ENCODE peak calls at places on chromosomes 3 and 15, in six cellular contexts. F, X, L, V, Y and E are unnamed samples.

GRCh38 chr3:10508619-10509260 is 3.4 kb upstream of the ATP2B2 start:
- DNase-seq in F (no peak), X (no peak), L (no peak), V (no peak), Y (no peak), E (no peak)

GRCh38 chr15:68372291-68372811 is 59.6 kb downstream of the ITGA11 start:
- DNase-seq in F (peak; percentile 56), X (peak; percentile 20), L (no peak), V (no peak), Y (no peak), E (peak; percentile 39)

GRCh38 chr3:157763644-157764043 is 260.4 kb upstream of the VEPH1 start:
- DNase-seq in F (no peak), X (no peak), L (no peak), V (no peak), Y (no peak), E (no peak)

GRCh38 chr15:26939398-26939797 is 31.6 kb upstream of the GABRG3 start:
- DNase-seq in F (no peak), X (no peak), L (no peak), V (no peak), Y (no peak), E (no peak)

GRCh38 chr15:29826908-29827307 is 4.6 kb upstream of the TJP1 start:
- DNase-seq in F (no peak), X (no peak), L (no peak), V (no peak), Y (no peak), E (no peak)

GRCh38 chr3:122382888-122383666 is at the start of gene MIX23:
- DNase-seq in F (peak; percentile 81), X (peak; percentile 81), L (peak; percentile 94), V (peak; percentile 75), Y (peak; percentile 80), E (peak; percentile 84)

GRCh38 chr15:69093127-69093526 is 67.3 kb upstream of the GLCE start:
- DNase-seq in F (peak; percentile 71), X (no peak), L (no peak), V (no peak), Y (no peak), E (no peak)

GRCh38 chr3:4588410-4588809 is 95.3 kb downstream of the ITPR1 start:
- DNase-seq in F (peak; percentile 13), X (peak; percentile 79), L (no peak), V (no peak), Y (no peak), E (no peak)

GRCh38 chr3:72520690-72521308 is 327.4 kb downstream of the SHQ1 start:
- DNase-seq in F (peak; percentile 89), X (peak; percentile 86), L (no peak), V (no peak), Y (no peak), E (no peak)

GRCh38 chr15:74608776-74609175 is 6.9 kb upstream of the CLK3 start:
- DNase-seq in F (no peak), X (no peak), L (no peak), V (no peak), Y (no peak), E (no peak)

GRCh38 chr3:45078910-45079522 is 52.9 kb downstream of the CLEC3B start:
- DNase-seq in F (peak; percentile 84), X (peak; percentile 35), L (peak; percentile 68), V (no peak), Y (no peak), E (no peak)

GRCh38 chr3:187694801-187695200 is 7.6 kb downstream of the RTP2 start:
- DNase-seq in F (peak; percentile 47), X (no peak), L (no peak), V (no peak), Y (no peak), E (no peak)

GRCh38 chr3:87563712-87564111 is 287.3 kb upstream of the POU1F1 start:
- DNase-seq in F (no peak), X (no peak), L (no peak), V (no peak), Y (no peak), E (no peak)

GRCh38 chr3:192367616-192368015 is 359.7 kb downstream of the FGF12 start:
- DNase-seq in F (no peak), X (no peak), L (no peak), V (no peak), Y (no peak), E (no peak)

GRCh38 chr3:171821061-171821460 is 10.8 kb upstream of the PLD1 start:
- DNase-seq in F (no peak), X (no peak), L (no peak), V (no peak), Y (no peak), E (no peak)

GRCh38 chr3:99921986-99922385 is 104.3 kb downstream of the CMSS1 start:
- DNase-seq in F (no peak), X (no peak), L (no peak), V (no peak), Y (no peak), E (no peak)

GRCh38 chr15:84949043-84949442 is 32.6 kb upstream of the PDE8A start:
- DNase-seq in F (peak; percentile 65), X (no peak), L (no peak), V (no peak), Y (no peak), E (no peak)

GRCh38 chr3:38479431-38480092 is 16.6 kb upstream of the EXOG start:
- DNase-seq in F (peak; percentile 80), X (peak; percentile 39), L (peak; percentile 82), V (peak; percentile 29), Y (no peak), E (no peak)

GRCh38 chr3:129211772-129212171 is 28.1 kb upstream of the CNBP start:
- DNase-seq in F (peak; percentile 73), X (peak; percentile 99), L (peak; percentile 93), V (no peak), Y (no peak), E (no peak)

GRCh38 chr3:128354788-128355548 is 111.7 kb downstream of the DNAJB8 start:
- DNase-seq in F (no peak), X (no peak), L (no peak), V (no peak), Y (no peak), E (no peak)

GRCh38 chr3:46440531-46441294 is 24.0 kb downstream of the LTF start:
- DNase-seq in F (no peak), X (no peak), L (peak; percentile 71), V (no peak), Y (no peak), E (no peak)

GRCh38 chr3:149390772-149391212 is 13.3 kb upstream of the TM4SF1 start:
- DNase-seq in F (no peak), X (peak; percentile 91), L (peak; percentile 54), V (no peak), Y (no peak), E (no peak)

GRCh38 chr15:49424954-49425353 is 1.9 kb downstream of the FGF7 start:
- DNase-seq in F (no peak), X (no peak), L (no peak), V (no peak), Y (no peak), E (no peak)

GRCh38 chr3:113468536-113468935 is 27.2 kb upstream of the CFAP44 start:
- DNase-seq in F (no peak), X (no peak), L (no peak), V (no peak), Y (no peak), E (no peak)

DNA sequence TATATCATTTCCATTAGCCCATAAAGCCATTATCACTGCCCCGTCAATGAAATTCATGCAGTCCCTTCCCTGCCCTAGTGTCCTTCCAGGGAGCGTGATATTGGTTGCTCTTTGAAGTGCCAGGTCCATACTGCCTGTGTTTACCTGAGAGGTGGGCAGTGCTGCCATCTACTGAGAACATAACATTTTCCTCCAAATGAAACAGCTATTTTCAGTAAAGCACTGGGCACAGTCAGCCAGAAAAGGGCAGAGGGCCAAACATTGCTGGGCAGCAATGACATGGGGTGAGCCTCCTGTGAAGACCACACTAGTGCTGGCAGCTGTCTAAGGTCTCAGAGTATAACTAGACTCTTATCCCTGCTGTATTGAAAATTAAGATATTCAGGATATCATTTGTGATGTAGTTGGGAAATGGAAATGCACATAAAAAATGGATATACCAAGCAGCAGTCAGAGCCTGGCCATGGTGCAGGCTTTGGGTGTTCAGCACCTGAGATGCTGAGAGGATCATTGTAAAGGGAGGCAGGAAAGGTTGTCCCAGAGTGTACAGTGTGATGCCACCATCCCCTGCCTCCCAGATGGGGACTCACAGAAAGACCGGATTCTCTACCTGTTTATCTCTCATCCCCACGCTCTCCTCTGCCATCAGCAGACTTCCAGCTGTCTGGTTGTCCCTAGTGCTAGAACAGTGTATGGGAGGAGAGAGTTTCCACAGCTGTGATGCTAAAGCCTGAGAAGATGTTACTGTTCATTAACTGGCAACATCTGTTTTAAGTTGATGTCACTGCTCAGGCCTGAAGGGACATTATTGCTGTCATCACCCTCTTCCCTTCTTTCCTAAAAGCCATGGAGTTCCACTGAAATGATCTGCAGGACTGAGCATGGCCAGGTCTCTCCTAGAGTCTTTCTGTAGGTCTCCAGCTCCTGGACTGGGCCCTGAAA is 108.8 kb downstream of the ARNT2 start:
- DNase-seq in F (peak; percentile 42), X (peak; percentile 12), L (no peak), V (no peak), Y (no peak), E (no peak)
- TF ChIP-seq CTCF in F (peak; percentile 38), X (peak; percentile 48), L (no peak), V (no peak), Y (no peak), E (no peak)

GRCh38 chr3:138845771-138846173 is 11.0 kb upstream of the PIK3CB start:
- DNase-seq in F (no peak), X (no peak), L (no peak), V (no peak), Y (no peak), E (no peak)

GRCh38 chr3:138845071-138845685 is 10.4 kb upstream of the PIK3CB start:
- DNase-seq in F (no peak), X (no peak), L (no peak), V (no peak), Y (no peak), E (no peak)

GRCh38 chr3:138846350-138846756 is 11.6 kb upstream of the PIK3CB start:
- DNase-seq in F (no peak), X (no peak), L (no peak), V (no peak), Y (no peak), E (no peak)

GRCh38 chr3:138842483-138843188 is 7.9 kb upstream of the PIK3CB start:
- DNase-seq in F (no peak), X (no peak), L (no peak), V (no peak), Y (no peak), E (no peak)
- TF ChIP-seq CTCF in F (no peak), X (no peak), L (no peak), V (no peak), Y (no peak), E (no peak)

DNA sequence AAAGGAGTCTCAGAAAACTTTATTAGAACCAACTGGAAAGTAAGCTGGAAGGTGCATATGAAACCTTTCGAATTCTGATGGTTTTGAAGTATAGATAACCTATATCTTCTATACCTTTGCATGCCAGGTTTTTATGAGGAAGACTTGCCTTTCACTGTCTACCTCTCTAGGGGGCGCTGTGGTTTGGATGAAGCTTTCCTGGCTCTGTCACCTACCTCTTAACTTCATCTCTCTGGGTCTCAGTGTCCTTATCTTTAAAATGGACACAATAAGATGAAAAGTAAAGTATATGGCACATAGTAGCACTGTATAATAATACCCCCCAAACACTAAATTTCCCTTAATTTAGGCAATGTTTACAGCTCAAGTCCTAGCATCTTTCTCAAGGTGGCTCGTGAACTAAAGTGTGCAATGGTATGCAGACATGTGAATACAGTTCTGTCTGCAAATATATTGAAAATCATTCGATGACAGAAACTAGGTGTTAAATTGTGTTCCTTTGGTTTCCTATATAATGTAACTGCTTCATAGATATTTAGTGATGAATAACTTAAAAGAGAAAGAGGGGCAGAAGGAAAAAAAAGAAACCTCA is 314.3 kb downstream of the CHST2 start:
- DNase-seq in F (peak; percentile 20), X (no peak), L (peak; percentile 49), V (no peak), Y (no peak), E (no peak)
- TF ChIP-seq CTCF in F (peak; percentile 56), X (peak; percentile 61), L (peak; percentile 47), V (peak; percentile 38), Y (peak; percentile 45), E (peak; percentile 59)

GRCh38 chr3:180680097-180680430 is 775 bp upstream of the CCDC39 start:
- DNase-seq in F (peak; percentile 56), X (peak; percentile 56), L (no peak), V (no peak), Y (no peak), E (no peak)
- TF ChIP-seq CTCF in F (peak; percentile 69), X (peak; percentile 74), L (no peak), V (peak; percentile 82), Y (no peak), E (peak; percentile 77)